ENCODE peak calls at places on chromosome 1, in eight cellular contexts. U, V, C, E, K, Z, I and Y are unnamed samples.

GRCh38 chr1:174556392-174556791 is 108.6 kb downstream of the GPR52 start:
- DNase-seq in K (no peak), I (no peak), V (no peak), C (no peak), Z (no peak), U (no peak), E (no peak), Y (no peak)

GRCh38 chr1:230261918-230262650 is 164.0 kb downstream of the PGBD5 start:
- DNase-seq in V (no peak), U (no peak), Z (no peak), C (no peak), E (no peak), K (no peak), I (no peak), Y (no peak)

GRCh38 chr1:46556822-46557221 is 5.4 kb upstream of the KNCN start:
- DNase-seq in I (no peak), C (no peak), U (peak; percentile 21), V (no peak), K (no peak), E (peak; percentile 88), Z (no peak), Y (no peak)

GRCh38 chr1:61140778-61141177 is 58.4 kb downstream of the NFIA start:
- DNase-seq in E (no peak), V (no peak), K (no peak), I (no peak), U (no peak), C (no peak), Z (no peak), Y (no peak)

GRCh38 chr1:18037651-18038050 is 69.9 kb upstream of the IGSF21 start:
- DNase-seq in K (no peak), E (no peak), V (no peak), C (no peak), U (no peak), Z (no peak), I (no peak), Y (no peak)

GRCh38 chr1:234899041-234899787 is 229.4 kb downstream of the TOMM20 start:
- DNase-seq in K (no peak), V (peak; percentile 76), E (peak; percentile 38), Z (peak; percentile 56), U (no peak), I (no peak), C (no peak), Y (peak; percentile 50)

GRCh38 chr1:245666412-245666811 is 511.6 kb downstream of the KIF26B start:
- DNase-seq in E (no peak), U (no peak), K (no peak), C (no peak), I (no peak), Z (no peak), V (no peak), Y (no peak)

GRCh38 chr1:65525297-65526048 is 105.0 kb downstream of the LEPR start:
- DNase-seq in I (peak; percentile 38), K (peak; percentile 61), E (peak; percentile 40), U (no peak), V (no peak), C (peak; percentile 52), Z (peak; percentile 30), Y (peak; percentile 61)

GRCh38 chr1:113872219-113872934 is 865 bp upstream of the PTPN22 start:
- DNase-seq in U (no peak), V (no peak), Z (no peak), E (peak; percentile 23), C (no peak), I (no peak), K (no peak), Y (no peak)

GRCh38 chr1:156228501-156228900 is 13.5 kb upstream of the BGLAP start:
- DNase-seq in E (no peak), V (peak; percentile 25), I (no peak), U (no peak), Z (no peak), K (no peak), C (peak; percentile 67), Y (no peak)

GRCh38 chr1:109993885-109994284 is 9.3 kb downstream of the AHCYL1 start:
- DNase-seq in E (peak; percentile 45), C (no peak), U (no peak), K (no peak), I (no peak), Z (peak; percentile 47), V (no peak), Y (no peak)

GRCh38 chr1:41315482-41315823 is 45.8 kb upstream of the FOXO6 start:
- DNase-seq in C (no peak), U (no peak), K (no peak), V (no peak), E (no peak), I (no peak), Z (no peak), Y (no peak)

GRCh38 chr1:206786212-206786886 is 14.1 kb upstream of the IL10 start:
- DNase-seq in V (no peak), U (no peak), E (no peak), I (no peak), C (no peak), Z (no peak), K (no peak), Y (no peak)

GRCh38 chr1:923991-924618 is 382 bp downstream of the SAMD11 start:
- DNase-seq in U (no peak), I (no peak), V (no peak), Z (no peak), C (no peak), K (no peak), E (peak; percentile 66), Y (no peak)
- H3K4me3 ChIP-seq in U (peak overlapping the region; percentile 43), I (peak overlapping the region; percentile 38), V (peak overlapping the region; percentile 56), Z (peak overlapping the region; percentile 56), C (peak overlapping the region; percentile 28), K (peak overlapping the region; percentile 45), E (peak overlapping the region; percentile 78), Y (peak overlapping the region; percentile 58)

GRCh38 chr1:24386931-24387330 is 26.7 kb downstream of the STPG1 start:
- DNase-seq in U (no peak), V (no peak), K (no peak), I (no peak), C (no peak), Z (no peak), E (no peak), Y (no peak)

GRCh38 chr1:24384251-24385090 is 29.1 kb downstream of the STPG1 start:
- DNase-seq in I (no peak), U (no peak), K (no peak), E (peak; percentile 86), V (no peak), C (peak; percentile 62), Z (peak; percentile 48), Y (no peak)

GRCh38 chr1:24387636-24388035 is 25.9 kb downstream of the STPG1 start:
- DNase-seq in V (no peak), E (no peak), I (no peak), Z (no peak), K (no peak), U (no peak), C (no peak), Y (no peak)

GRCh38 chr1:24385160-24385939 is 28.2 kb downstream of the STPG1 start:
- DNase-seq in Z (no peak), E (peak; percentile 81), U (no peak), K (peak; percentile 43), I (no peak), V (no peak), C (no peak), Y (no peak)

GRCh38 chr1:24386241-24386640 is 27.3 kb downstream of the STPG1 start:
- DNase-seq in U (no peak), Z (no peak), V (no peak), E (peak; percentile 50), K (no peak), I (no peak), C (no peak), Y (no peak)
- H3K4me1 ChIP-seq in U (peaks cover 20% of the 10 kb centered on the region), Z (no peaks in the 10 kb centered on the region), V (peaks cover 4% of the 10 kb centered on the region), E (peaks cover 34% of the 10 kb centered on the region), K (no peaks in the 10 kb centered on the region), I (no peaks in the 10 kb centered on the region), C (no peaks in the 10 kb centered on the region), Y (no peaks in the 10 kb centered on the region)

DNA sequence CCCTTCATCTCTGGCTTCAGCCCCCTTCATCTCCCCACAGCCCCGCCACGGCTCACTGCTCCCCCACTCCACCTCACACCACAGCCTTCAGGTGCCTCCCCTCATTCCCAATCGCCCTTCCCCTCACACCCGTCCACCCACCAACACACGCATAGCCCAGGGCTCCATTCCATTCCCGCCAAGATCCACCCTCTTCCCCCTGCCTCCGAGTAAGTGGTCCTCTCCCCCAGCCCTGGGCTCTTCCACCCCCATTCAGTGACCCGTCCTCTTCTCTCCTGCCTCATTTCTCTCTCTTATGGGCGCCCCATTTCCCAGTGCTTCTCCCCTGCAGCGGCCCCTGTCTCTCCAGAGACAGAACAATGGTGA is 53.2 kb downstream of the VWA5B1 start:
- DNase-seq in C (no peak), I (no peak), U (no peak), E (no peak), K (no peak), Z (no peak), V (no peak), Y (no peak)
- H3K4me3 ChIP-seq in C (no peak overlapping the region), I (peak overlapping the region; percentile 10), U (no peak overlapping the region), E (no peak overlapping the region), K (peak overlapping the region; percentile 42), Z (no peak overlapping the region), V (no peak overlapping the region), Y (no peak overlapping the region)

GRCh38 chr1:42938596-42939184 is 20.0 kb downstream of the SLC2A1 start:
- DNase-seq in K (no peak), U (no peak), E (no peak), V (no peak), Z (no peak), C (peak; percentile 28), I (peak; percentile 10), Y (peak; percentile 19)
- H3K4me1 ChIP-seq in K (peaks cover 9% of the 10 kb centered on the region), U (peaks cover 100% of the 10 kb centered on the region), E (peaks cover 69% of the 10 kb centered on the region), V (peaks cover 54% of the 10 kb centered on the region), Z (peaks cover 76% of the 10 kb centered on the region), C (peaks cover 2% of the 10 kb centered on the region), I (peaks cover 13% of the 10 kb centered on the region), Y (peaks cover 42% of the 10 kb centered on the region)

DNA sequence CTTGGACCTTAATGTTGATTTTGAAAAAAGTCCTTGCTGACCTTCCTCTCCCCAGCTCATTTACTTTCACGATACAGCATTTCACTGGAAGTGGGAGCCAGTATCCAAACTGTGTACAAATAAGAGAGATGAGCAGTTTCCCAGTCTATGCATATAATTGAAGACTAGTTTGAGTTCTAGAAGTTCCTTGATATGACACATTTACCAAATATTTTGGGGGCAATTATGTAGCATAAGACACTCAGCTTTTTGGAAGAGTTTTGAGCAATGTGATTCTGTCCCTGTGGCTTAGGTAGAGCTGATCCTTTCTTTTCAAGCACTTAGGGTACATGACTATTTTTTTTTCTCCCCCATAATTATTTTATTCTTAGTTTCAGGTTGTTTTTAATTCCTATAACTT is 26.4 kb downstream of the GIPC2 start:
- DNase-seq in K (no peak), I (no peak), U (no peak), C (no peak), E (peak; percentile 47), V (no peak), Z (no peak), Y (no peak)
- H3K4me3 ChIP-seq in K (no peak overlapping the region), I (no peak overlapping the region), U (no peak overlapping the region), C (no peak overlapping the region), E (no peak overlapping the region), V (no peak overlapping the region), Z (no peak overlapping the region), Y (no peak overlapping the region)